ENCODE peak calls at places on chromosomes 6 and 20, in four cellular contexts. One of them, this sample, is unnamed. For H3K27me3, the result is how much of the 10 kb centered on the place peaks cover.

GRCh38 chr6:18260448-18261106 is 3.8 kb downstream of the DEK start:
- DNase-seq in BJ: no peak
- DNase-seq in GM12878: peak
- DNase-seq in heart right ventricle: no peak
- DNase-seq in this sample: peak

GRCh38 chr6:3318821-3319540 is 60.2 kb downstream of the PSMG4 start:
- DNase-seq in heart right ventricle: no peak
- DNase-seq in BJ: no peak
- DNase-seq in GM12878: no peak
- DNase-seq in this sample: no peak

GRCh38 chr6:121549741-121550140 is 114.3 kb downstream of the GJA1 start:
- DNase-seq in GM12878: no peak
- DNase-seq in BJ: peak
- DNase-seq in heart right ventricle: no peak
- DNase-seq in this sample: no peak

GRCh38 chr20:4697874-4698221 is 23.9 kb upstream of the PRND start:
- DNase-seq in GM12878: no peak
- DNase-seq in BJ: no peak
- DNase-seq in heart right ventricle: no peak
- DNase-seq in this sample: no peak

GRCh38 chr20:43728686-43729255 is 2.0 kb upstream of the GTSF1L start:
- DNase-seq in GM12878: no peak
- DNase-seq in BJ: no peak
- DNase-seq in heart right ventricle: no peak
- DNase-seq in this sample: no peak

GRCh38 chr20:57659789-57660509 is 39.7 kb upstream of the ZBP1 start:
- DNase-seq in BJ: no peak
- DNase-seq in GM12878: no peak
- DNase-seq in heart right ventricle: no peak
- DNase-seq in this sample: no peak

GRCh38 chr20:59835448-59836395 is 97.7 kb downstream of the SYCP2 start:
- DNase-seq in heart right ventricle: peak
- DNase-seq in GM12878: no peak
- DNase-seq in BJ: peak
- DNase-seq in this sample: no peak

GRCh38 chr6:149335924-149336323 is 18.4 kb downstream of the TAB2 start:
- DNase-seq in BJ: peak
- DNase-seq in GM12878: no peak
- DNase-seq in heart right ventricle: no peak
- DNase-seq in this sample: no peak

GRCh38 chr6:167235005-167235404 is 56.1 kb upstream of the UNC93A start:
- DNase-seq in GM12878: no peak
- DNase-seq in heart right ventricle: no peak
- DNase-seq in BJ: no peak
- DNase-seq in this sample: no peak

GRCh38 chr6:167237438-167237837 is 53.7 kb upstream of the UNC93A start:
- DNase-seq in heart right ventricle: no peak
- DNase-seq in BJ: no peak
- DNase-seq in GM12878: no peak
- DNase-seq in this sample: no peak

GRCh38 chr6:167236239-167236571 is 54.9 kb upstream of the UNC93A start:
- DNase-seq in heart right ventricle: no peak
- DNase-seq in BJ: no peak
- DNase-seq in GM12878: no peak
- DNase-seq in this sample: no peak

GRCh38 chr6:167233490-167233889 is 57.6 kb upstream of the UNC93A start:
- DNase-seq in BJ: no peak
- DNase-seq in GM12878: no peak
- DNase-seq in heart right ventricle: no peak
- DNase-seq in this sample: no peak

GRCh38 chr6:167235421-167236238 is 55.5 kb upstream of the UNC93A start:
- DNase-seq in GM12878: no peak
- DNase-seq in heart right ventricle: no peak
- DNase-seq in BJ: no peak
- DNase-seq in this sample: no peak
- H3K4me3 ChIP-seq in GM12878: no peak
- H3K4me3 ChIP-seq in heart right ventricle: no peak
- H3K4me3 ChIP-seq in BJ: no peak
- H3K4me3 ChIP-seq in this sample: no peak

GRCh38 chr6:168616807-168617756 is 176.1 kb downstream of the SMOC2 start:
- DNase-seq in heart right ventricle: no peak
- DNase-seq in BJ: no peak
- DNase-seq in GM12878: no peak
- DNase-seq in this sample: no peak
- TF ChIP-seq CTCF in heart right ventricle: peak
- TF ChIP-seq CTCF in BJ: no peak
- TF ChIP-seq CTCF in GM12878: no peak
- TF ChIP-seq CTCF in this sample: no peak

GRCh38 chr6:117907600-117908245 is 659 bp downstream of the SLC35F1 start:
- DNase-seq in GM12878: no peak
- DNase-seq in BJ: no peak
- DNase-seq in heart right ventricle: peak
- DNase-seq in this sample: peak

GRCh38 chr6:117909638-117910037 is 2.6 kb downstream of the SLC35F1 start:
- DNase-seq in heart right ventricle: no peak
- DNase-seq in GM12878: no peak
- DNase-seq in BJ: no peak
- DNase-seq in this sample: no peak

GRCh38 chr6:117906454-117906904 is 585 bp upstream of the SLC35F1 start:
- DNase-seq in BJ: no peak
- DNase-seq in heart right ventricle: no peak
- DNase-seq in GM12878: peak
- DNase-seq in this sample: no peak

GRCh38 chr6:117908246-117909107 is 1.4 kb downstream of the SLC35F1 start:
- DNase-seq in GM12878: no peak
- DNase-seq in BJ: no peak
- DNase-seq in heart right ventricle: peak
- DNase-seq in this sample: no peak

GRCh38 chr6:117906905-117907599 is at the start of gene SLC35F1:
- DNase-seq in BJ: no peak
- DNase-seq in GM12878: no peak
- DNase-seq in heart right ventricle: peak
- DNase-seq in this sample: peak
- H3K27me3 ChIP-seq in BJ: under half
- H3K27me3 ChIP-seq in GM12878: under half
- H3K27me3 ChIP-seq in heart right ventricle: half or more
- H3K27me3 ChIP-seq in this sample: under half

GRCh38 chr6:5693588-5693987 is 313.1 kb downstream of the NRN1 start:
- DNase-seq in heart right ventricle: no peak
- DNase-seq in GM12878: no peak
- DNase-seq in BJ: no peak
- DNase-seq in this sample: no peak
- H3K4me3 ChIP-seq in heart right ventricle: no peak
- H3K4me3 ChIP-seq in GM12878: no peak
- H3K4me3 ChIP-seq in BJ: no peak
- H3K4me3 ChIP-seq in this sample: no peak

GRCh38 chr6:129492260-129492659 is 217.7 kb downstream of the ARHGAP18 start:
- DNase-seq in BJ: no peak
- DNase-seq in GM12878: no peak
- DNase-seq in heart right ventricle: no peak
- DNase-seq in this sample: no peak

GRCh38 chr6:129494586-129494985 is 215.4 kb downstream of the ARHGAP18 start:
- DNase-seq in BJ: no peak
- DNase-seq in GM12878: no peak
- DNase-seq in heart right ventricle: no peak
- DNase-seq in this sample: no peak

GRCh38 chr6:129491436-129491835 is 218.5 kb downstream of the ARHGAP18 start:
- DNase-seq in heart right ventricle: no peak
- DNase-seq in BJ: no peak
- DNase-seq in GM12878: no peak
- DNase-seq in this sample: no peak

GRCh38 chr6:129494099-129494498 is 215.9 kb downstream of the ARHGAP18 start:
- DNase-seq in GM12878: no peak
- DNase-seq in heart right ventricle: no peak
- DNase-seq in BJ: no peak
- DNase-seq in this sample: no peak

GRCh38 chr6:129493396-129493902 is 216.5 kb downstream of the ARHGAP18 start:
- DNase-seq in BJ: no peak
- DNase-seq in heart right ventricle: no peak
- DNase-seq in GM12878: no peak
- DNase-seq in this sample: no peak
- TF ChIP-seq CTCF in BJ: no peak
- TF ChIP-seq CTCF in heart right ventricle: no peak
- TF ChIP-seq CTCF in GM12878: no peak
- TF ChIP-seq CTCF in this sample: no peak

GRCh38 chr20:62880935-62881661 is 19.5 kb upstream of the TCFL5 start:
- DNase-seq in GM12878: no peak
- DNase-seq in BJ: no peak
- DNase-seq in heart right ventricle: no peak
- DNase-seq in this sample: no peak
- H3K27me3 ChIP-seq in GM12878: under half
- H3K27me3 ChIP-seq in BJ: under half
- H3K27me3 ChIP-seq in heart right ventricle: under half
- H3K27me3 ChIP-seq in this sample: under half

DNA sequence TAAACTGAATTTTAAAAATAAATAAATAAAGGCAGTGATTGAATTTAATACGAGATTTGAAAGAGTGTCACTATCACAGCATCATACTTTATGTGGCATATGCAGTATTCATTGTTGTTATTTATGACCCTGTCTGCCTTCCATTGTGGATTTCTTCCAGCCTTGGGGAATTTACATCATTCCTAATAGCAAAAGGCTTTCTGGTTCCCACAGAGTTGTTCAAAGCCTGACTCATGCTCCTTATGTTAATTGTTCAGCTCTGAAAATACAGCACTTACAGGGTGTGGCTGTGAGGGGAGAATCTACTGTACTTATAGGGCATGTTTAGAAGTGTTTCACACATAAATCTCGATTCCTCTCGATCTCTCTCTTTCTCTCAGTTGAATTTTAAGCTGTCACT is 54.4 kb downstream of the JAG1 start:
- DNase-seq in BJ: peak
- DNase-seq in heart right ventricle: no peak
- DNase-seq in GM12878: no peak
- DNase-seq in this sample: no peak
- H3K4me3 ChIP-seq in BJ: no peak
- H3K4me3 ChIP-seq in heart right ventricle: no peak
- H3K4me3 ChIP-seq in GM12878: no peak
- H3K4me3 ChIP-seq in this sample: no peak

GRCh38 chr6:33428219-33428890 is 8.5 kb downstream of the SYNGAP1 start:
- DNase-seq in GM12878: no peak
- DNase-seq in heart right ventricle: no peak
- DNase-seq in BJ: no peak
- DNase-seq in this sample: peak
- TF ChIP-seq CTCF in GM12878: peak
- TF ChIP-seq CTCF in heart right ventricle: peak
- TF ChIP-seq CTCF in BJ: peak
- TF ChIP-seq CTCF in this sample: peak

GRCh38 chr6:26234421-26235239 is 130.4 kb upstream of the BTN3A2 start:
- DNase-seq in heart right ventricle: no peak
- DNase-seq in BJ: no peak
- DNase-seq in GM12878: peak
- DNase-seq in this sample: peak

GRCh38 chr6:26232950-26233607 is 131.9 kb upstream of the BTN3A2 start:
- DNase-seq in GM12878: peak
- DNase-seq in heart right ventricle: no peak
- DNase-seq in BJ: no peak
- DNase-seq in this sample: peak

GRCh38 chr6:26232306-26232949 is 132.6 kb upstream of the BTN3A2 start:
- DNase-seq in BJ: no peak
- DNase-seq in heart right ventricle: no peak
- DNase-seq in GM12878: no peak
- DNase-seq in this sample: no peak

GRCh38 chr6:26233608-26234420 is 131.2 kb upstream of the BTN3A2 start:
- DNase-seq in heart right ventricle: no peak
- DNase-seq in GM12878: peak
- DNase-seq in BJ: no peak
- DNase-seq in this sample: peak

DNA sequence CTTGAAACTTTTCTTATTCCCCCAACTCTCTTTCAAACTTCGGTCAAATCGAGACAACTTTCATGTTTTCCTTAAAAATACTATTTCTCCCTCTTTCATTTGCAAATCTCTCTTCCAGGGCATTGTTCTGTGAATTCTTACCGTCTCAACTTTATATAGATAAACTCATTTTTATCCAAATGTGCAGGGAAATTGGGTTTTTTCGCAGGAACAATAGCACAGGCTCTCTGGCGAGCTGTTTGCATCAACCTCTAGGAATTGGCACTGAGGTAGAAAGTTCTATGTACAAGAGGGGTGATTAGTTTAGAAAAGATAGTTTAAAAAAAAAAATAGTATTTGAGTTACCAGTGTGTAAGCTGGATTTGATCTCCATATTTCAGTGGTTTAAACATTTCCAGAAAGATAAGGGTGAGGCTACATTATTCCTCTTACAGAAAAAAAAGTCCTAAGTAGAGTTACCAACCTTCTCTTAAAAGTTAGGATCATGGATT is 129.7 kb upstream of the BTN3A2 start:
- DNase-seq in BJ: no peak
- DNase-seq in heart right ventricle: no peak
- DNase-seq in GM12878: no peak
- DNase-seq in this sample: peak
- H3K27me3 ChIP-seq in BJ: under half
- H3K27me3 ChIP-seq in heart right ventricle: under half
- H3K27me3 ChIP-seq in GM12878: under half
- H3K27me3 ChIP-seq in this sample: under half

DNA sequence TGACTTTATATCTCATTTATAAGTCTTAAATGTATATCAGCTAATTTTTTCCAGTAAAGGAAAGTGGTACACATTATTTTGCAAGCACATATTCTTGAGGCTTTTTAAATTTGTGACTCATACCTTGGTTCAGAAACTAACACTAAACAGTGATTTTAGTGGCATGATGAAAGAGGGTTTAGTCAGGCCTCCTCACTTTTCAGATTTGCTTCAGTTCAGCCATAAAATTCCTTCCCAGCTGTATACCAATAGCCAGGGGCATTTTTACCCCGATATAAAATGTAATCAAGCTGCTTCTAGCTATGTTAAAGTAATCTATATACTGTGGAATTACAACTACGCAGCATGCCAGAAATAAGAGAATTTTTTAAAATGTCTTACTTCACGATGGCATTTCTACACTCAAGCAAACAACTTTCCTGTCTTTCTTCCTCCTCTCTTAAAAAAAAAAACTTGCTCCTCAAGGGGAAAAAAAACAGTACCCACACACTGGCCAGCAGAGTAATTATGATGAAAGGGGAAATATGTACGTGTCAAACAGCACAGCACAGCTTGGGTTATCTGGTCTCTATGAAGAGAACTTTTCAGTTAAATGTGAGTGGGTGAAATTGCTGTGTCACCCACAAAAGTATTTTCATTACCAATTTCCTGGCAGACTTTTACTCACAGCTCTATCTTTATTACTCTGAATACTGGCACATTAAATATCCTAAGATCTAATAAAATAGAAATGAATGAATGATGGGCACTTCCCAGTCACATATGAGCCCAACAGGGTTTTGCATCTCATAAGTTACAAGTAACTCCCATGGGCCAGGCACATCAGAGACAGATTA is 244.8 kb upstream of the TENT5A start:
- DNase-seq in heart right ventricle: no peak
- DNase-seq in BJ: no peak
- DNase-seq in GM12878: peak
- DNase-seq in this sample: no peak
- H3K4me3 ChIP-seq in heart right ventricle: no peak
- H3K4me3 ChIP-seq in BJ: no peak
- H3K4me3 ChIP-seq in GM12878: no peak
- H3K4me3 ChIP-seq in this sample: no peak